ENCODE peak calls at places on chromosomes 6 and 20, in seven cellular contexts. R is H1, P is tibial nerve, S is body of pancreas, B is HCT116, Y is testis, I is uterus. Z is an unnamed sample.

GRCh38 chr6:147707524-147707923 is 199.0 kb downstream of the SAMD5 start:
- DNase-seq in I (no peak), Y (no peak), S (no peak), P (no peak), R (no peak), B (no peak), Z (no peak)

GRCh38 chr20:37699202-37699601 is 5.4 kb downstream of the CTNNBL1 start:
- DNase-seq in R (no peak), Y (no peak), P (no peak), S (no peak), I (no peak), B (no peak), Z (no peak)

GRCh38 chr6:11277275-11278206 is 45.1 kb upstream of the NEDD9 start:
- DNase-seq in Y (peak; percentile 34), I (no peak), S (peak; percentile 25), B (no peak), R (no peak), P (no peak), Z (peak; percentile 32)

GRCh38 chr6:136225496-136225895 is 24.6 kb downstream of the MTFR2 start:
- DNase-seq in Y (no peak), I (peak; percentile 37), S (no peak), B (no peak), R (no peak), P (no peak), Z (no peak)

GRCh38 chr20:63177785-63178444 is 38.0 kb downstream of the YTHDF1 start:
- DNase-seq in R (peak; percentile 77), S (no peak), Y (no peak), I (no peak), B (no peak), P (no peak), Z (no peak)

GRCh38 chr20:51729771-51730170 is 38.4 kb downstream of the ATP9A start:
- DNase-seq in I (no peak), R (no peak), Y (no peak), S (no peak), B (no peak), P (no peak), Z (no peak)

GRCh38 chr6:90538651-90539050 is 48.2 kb downstream of the MAP3K7 start:
- DNase-seq in Y (peak; percentile 23), R (no peak), P (no peak), B (no peak), I (no peak), S (no peak), Z (no peak)

GRCh38 chr20:63504642-63505041 is 5.8 kb upstream of the EEF1A2 start:
- DNase-seq in R (no peak), Y (no peak), S (no peak), I (no peak), P (no peak), B (no peak), Z (no peak)

GRCh38 chr6:107267006-107267405 is 151.7 kb upstream of the BEND3 start:
- DNase-seq in I (no peak), B (no peak), Y (no peak), P (no peak), R (no peak), S (no peak), Z (no peak)

DNA sequence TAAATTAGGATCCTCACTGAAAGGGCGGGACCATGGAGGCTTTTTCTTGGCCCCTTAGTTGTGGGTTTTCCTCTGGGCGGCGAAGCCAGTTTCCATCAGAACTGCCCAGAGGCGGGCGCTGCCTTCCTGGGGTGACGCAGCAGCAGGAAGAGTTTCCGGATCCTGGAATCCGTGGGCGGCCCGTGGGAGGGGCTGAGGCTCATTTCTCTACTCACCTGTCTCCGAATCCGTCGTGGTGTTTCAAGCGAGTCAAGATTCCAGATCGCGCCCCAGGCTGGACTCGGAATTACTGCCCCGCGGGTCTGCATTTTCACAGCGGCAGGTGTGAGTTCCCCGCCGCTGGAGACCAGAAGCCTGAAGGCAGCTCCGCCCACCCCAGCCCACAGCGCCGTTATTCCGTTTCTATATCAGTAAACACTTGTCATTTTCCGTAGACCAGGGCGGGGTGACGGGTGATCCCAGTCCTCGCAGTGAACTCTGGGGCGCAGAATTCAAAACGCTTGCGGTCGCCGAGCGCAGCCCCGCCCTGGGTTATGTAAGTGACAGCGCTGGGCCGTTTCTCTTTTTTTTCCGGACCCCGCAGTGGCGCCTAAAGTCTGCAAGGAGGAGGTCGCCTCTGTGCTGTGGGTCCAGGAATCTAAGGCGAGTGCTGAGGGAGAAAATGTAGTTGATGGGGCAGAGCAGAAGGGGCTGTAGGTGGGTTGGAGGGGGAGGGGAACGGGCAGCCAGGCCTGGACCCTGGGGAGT is 27.2 kb upstream of the POU5F1 start:
- DNase-seq in R (peak; percentile 73), B (peak; percentile 66), Y (peak; percentile 93), S (peak; percentile 93), I (peak; percentile 91), P (peak; percentile 85), Z (peak; percentile 92)
- TF ChIP-seq POLR2A in R (no peak), B (peak; percentile 38), Y (peak; percentile 34), S (peak; percentile 94), I (peak; percentile 75), P (peak; percentile 43), Z (peak; percentile 87)

GRCh38 chr6:160160450-160160849 is 38.8 kb downstream of the SLC22A1 start:
- DNase-seq in Y (no peak), I (no peak), S (peak; percentile 50), P (no peak), B (no peak), R (no peak), Z (no peak)
- TF ChIP-seq CTCF in Y (no peak), I (no peak), S (peak; percentile 53), P (no peak), B (peak; percentile 17), R (no peak), Z (peak; percentile 12)

DNA sequence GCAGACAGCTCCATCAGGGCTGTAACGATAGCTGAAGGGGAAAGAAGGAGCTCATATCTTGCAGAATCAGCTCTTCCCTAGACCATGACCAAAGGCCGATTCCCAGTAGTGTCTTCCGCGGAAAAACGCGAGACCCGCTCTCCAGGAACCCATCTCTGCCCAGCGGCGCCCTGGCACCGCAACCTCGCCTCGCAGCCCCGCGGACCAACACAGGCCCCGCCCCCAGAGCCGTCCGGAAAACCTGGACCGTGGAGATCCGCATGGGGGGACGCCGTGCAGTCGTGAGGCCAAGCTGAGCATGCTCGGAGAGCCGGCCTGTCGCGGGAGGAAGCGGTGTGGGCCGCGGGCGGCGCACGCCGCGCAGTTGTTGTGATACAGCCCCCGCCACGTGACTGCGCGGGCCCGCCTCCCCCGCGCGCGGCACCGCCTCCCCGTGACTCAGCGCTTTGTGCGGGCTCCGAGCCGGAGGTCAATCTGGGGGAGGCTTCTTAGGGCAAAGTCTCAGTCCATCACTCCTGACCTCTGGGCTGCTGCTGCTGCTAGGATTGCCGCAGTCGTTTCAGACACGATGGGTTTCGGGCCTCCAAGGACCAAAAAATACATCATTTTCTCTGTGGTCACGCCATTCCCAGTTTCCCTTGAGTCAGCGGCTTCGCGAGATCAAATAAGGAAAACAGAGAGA is 3.1 kb upstream of the GCLC start:
- DNase-seq in S (peak; percentile 97), B (peak; percentile 95), Y (peak; percentile 98), P (peak; percentile 95), I (peak; percentile 97), R (peak; percentile 93), Z (peak; percentile 98)
- TF ChIP-seq POLR2A in S (peak; percentile 91), B (peak; percentile 70), Y (no peak), P (peak; percentile 79), I (peak; percentile 56), R (peak; percentile 82), Z (peak; percentile 84)

GRCh38 chr20:3250091-3250504 is 11.1 kb upstream of the SLC4A11 start:
- DNase-seq in I (no peak), P (no peak), B (no peak), R (peak; percentile 86), S (no peak), Y (peak; percentile 60), Z (no peak)
- TF ChIP-seq CTCF in I (no peak), P (no peak), B (peak; percentile 73), R (peak; percentile 90), S (no peak), Y (peak; percentile 37), Z (no peak)

GRCh38 chr6:152301806-152302568 is 335.2 kb downstream of the SYNE1 start:
- DNase-seq in P (peak; percentile 73), B (peak; percentile 68), S (peak; percentile 75), R (peak; percentile 88), Y (peak; percentile 89), I (peak; percentile 79), Z (peak; percentile 65)
- TF ChIP-seq POLR2A in P (no peak), B (no peak), S (peak; percentile 67), R (peak; percentile 68), Y (no peak), I (peak; percentile 40), Z (peak; percentile 43)

GRCh38 chr6:2524090-2524489 is 226.6 kb downstream of the MYLK4 start:
- DNase-seq in R (no peak), P (no peak), I (no peak), B (no peak), S (no peak), Y (no peak), Z (no peak)
- TF ChIP-seq CTCF in R (peak; percentile 68), P (no peak), I (no peak), B (peak; percentile 55), S (peak; percentile 10), Y (no peak), Z (no peak)

DNA sequence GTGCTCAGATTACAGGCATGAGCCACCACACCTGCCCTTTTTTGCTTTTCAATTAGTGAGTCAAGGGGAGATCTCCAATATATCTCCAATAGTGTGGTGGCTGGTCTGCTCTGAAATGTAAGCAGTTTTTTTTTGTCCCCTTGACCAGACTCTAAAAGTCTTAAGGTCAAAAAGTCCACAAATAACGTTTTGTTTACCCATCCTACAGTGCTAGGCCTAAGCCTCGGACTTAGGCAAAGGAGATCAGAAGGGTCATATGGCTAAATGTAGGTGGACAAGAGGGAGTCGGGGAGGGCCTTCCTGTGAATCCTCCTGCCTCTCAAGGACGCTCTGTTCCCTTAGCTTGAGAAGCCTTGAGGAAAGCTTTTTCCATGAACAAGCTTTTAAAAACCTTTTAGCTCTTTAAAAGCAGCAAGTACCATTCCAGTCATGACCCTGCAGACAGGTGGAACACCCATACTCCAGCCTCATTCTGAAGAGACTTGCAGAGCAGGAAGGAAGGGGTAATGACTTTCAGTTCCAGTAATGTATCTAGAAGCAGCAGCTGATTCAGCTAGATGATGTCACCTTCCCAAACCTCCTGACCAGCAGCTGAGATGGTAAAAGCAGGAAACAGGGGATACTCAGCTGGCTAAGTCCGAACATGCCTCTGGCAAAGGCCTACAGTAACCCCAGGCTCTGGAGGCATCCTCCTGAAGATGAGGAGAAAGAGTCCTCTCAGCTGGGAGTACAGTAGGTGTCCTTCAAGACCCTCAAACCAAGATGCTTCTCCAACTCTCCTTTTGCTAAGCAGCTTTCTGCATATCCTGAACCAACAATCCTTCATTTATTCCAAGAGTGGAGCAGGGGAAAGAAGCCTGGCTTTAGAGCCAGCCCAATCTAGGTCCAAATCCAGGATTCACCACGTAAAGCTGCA is 23.6 kb downstream of the BCL2L1 start:
- DNase-seq in S (peak; percentile 80), B (peak; percentile 44), P (no peak), I (peak; percentile 67), Y (peak; percentile 84), R (no peak), Z (peak; percentile 74)
- TF ChIP-seq POLR2A in S (peak; percentile 50), B (no peak), P (no peak), I (peak; percentile 36), Y (no peak), R (no peak), Z (peak; percentile 46)